ENCODE peak calls at places on chromosome 14, in six cellular contexts. R is stimulated activated CD4-positive, alpha-beta T cell treated with anti-CD3 and anti-CD28 coated beads, Interleukin-1b, Interleukin-23, amount 100 ng/mL, for 24 hours; H is OCI-LY7; J is ELF-1; X is memory B cell; E is ureter. I is an unnamed sample.

GRCh38 chr14:69208665-69209064 is 17.4 kb downstream of the EXD2 start:
- DNase-seq in X (no peak), E (no peak), J (no peak), R (no peak), H (no peak), I (peak)

GRCh38 chr14:103562135-103562384 is 397 bp downstream of the BAG5 start:
- DNase-seq in J (no peak), H (peak), X (no peak), R (no peak), E (no peak), I (peak)

GRCh38 chr14:31787377-31787776 is 226.2 kb downstream of the NUBPL start:
- DNase-seq in E (no peak), J (no peak), H (no peak), X (no peak), R (no peak), I (no peak)

GRCh38 chr14:80944861-80945617 is 3.5 kb upstream of the CEP128 start:
- DNase-seq in R (no peak), X (no peak), H (no peak), E (no peak), J (no peak), I (no peak)

GRCh38 chr14:79293482-79293881 is 917.8 kb downstream of the DIO2 start:
- DNase-seq in X (no peak), R (no peak), E (no peak), H (no peak), J (peak), I (no peak)

GRCh38 chr14:103230021-103230420 is 104.0 kb upstream of the EIF5 start:
- DNase-seq in J (no peak), H (no peak), R (no peak), E (no peak), X (no peak), I (no peak)

GRCh38 chr14:94640721-94641631 is 28.8 kb downstream of the SERPINA3 start:
- DNase-seq in R (no peak), E (no peak), H (no peak), X (no peak), J (no peak), I (no peak)

GRCh38 chr14:103868242-103868897 is 21.0 kb upstream of the PPP1R13B start:
- DNase-seq in J (no peak), H (no peak), R (no peak), X (no peak), E (peak), I (no peak)

GRCh38 chr14:21699551-21699950 is 25.9 kb upstream of the OR4E1 start:
- DNase-seq in R (no peak), H (no peak), X (no peak), E (no peak), J (no peak), I (no peak)

I was measured in GM12865.